ENCODE peak calls at places on chromosomes 12 and 14, in eight cellular contexts. Q is PC-3, T is GM23338, E is body of pancreas, Y is OCI-LY7, G is H9, V is prostate gland, K is right cardiac atrium. I is an unnamed sample. For H3K4me1, the result is how much of the 10 kb centered on the place peaks cover.

GRCh38 chr14:105092124-105092911 is 27.1 kb upstream of the GPR132 start:
- DNase-seq in Y (no peak), V (no peak), K (no peak), T (peak), E (peak), G (peak), Q (peak), I (no peak)

GRCh38 chr12:77102691-77103090 is 37.3 kb upstream of the E2F7 start:
- DNase-seq in Y (no peak), G (no peak), T (no peak), V (no peak), E (no peak), K (no peak), Q (peak), I (no peak)

GRCh38 chr12:50971946-50972345 is 19.6 kb downstream of the HIGD1C start:
- DNase-seq in E (no peak), G (no peak), V (no peak), Y (no peak), T (no peak), K (no peak), Q (no peak), I (no peak)

GRCh38 chr12:47772094-47772660 is 861 bp upstream of the SLC48A1 start:
- DNase-seq in K (no peak), T (no peak), Q (no peak), V (no peak), G (no peak), E (no peak), Y (no peak), I (no peak)

GRCh38 chr14:22268875-22269274 is 320.1 kb downstream of the DAD1 start:
- DNase-seq in G (no peak), V (no peak), K (no peak), Y (no peak), T (no peak), Q (peak), E (no peak), I (no peak)

GRCh38 chr12:40107098-40107802 is 1.4 kb upstream of the SLC2A13 start:
- DNase-seq in G (peak), K (peak), E (peak), Q (peak), Y (peak), T (peak), V (peak), I (peak)

GRCh38 chr14:58828298-58828697 is 190.5 kb downstream of the DACT1 start:
- DNase-seq in V (no peak), E (no peak), Y (no peak), K (no peak), G (no peak), T (no peak), Q (no peak), I (no peak)

GRCh38 chr14:52840916-52841315 is 49.5 kb upstream of the GNPNAT1 start:
- DNase-seq in Q (peak), E (peak), K (no peak), G (no peak), T (no peak), Y (no peak), V (no peak), I (no peak)

GRCh38 chr14:97866664-97867063 is 1069.5 kb downstream of the VRK1 start:
- DNase-seq in E (no peak), Q (no peak), V (no peak), G (no peak), K (no peak), Y (no peak), T (peak), I (no peak)

GRCh38 chr12:3704512-3705348 is 48.2 kb downstream of the CRACR2A start:
- DNase-seq in K (no peak), G (no peak), T (no peak), E (no peak), Y (no peak), Q (no peak), V (no peak), I (no peak)

GRCh38 chr14:89773151-89773550 is 181.4 kb downstream of the EFCAB11 start:
- DNase-seq in K (no peak), Q (no peak), G (no peak), Y (peak), T (no peak), V (no peak), E (no peak), I (no peak)

GRCh38 chr12:14514154-14514842 is 53.4 kb downstream of the PLBD1 start:
- DNase-seq in E (peak), K (no peak), V (peak), Y (peak), G (no peak), T (peak), Q (peak), I (no peak)

GRCh38 chr12:102429755-102430154 is 50.6 kb downstream of the IGF1 start:
- DNase-seq in E (no peak), K (peak), G (no peak), Q (no peak), T (no peak), Y (no peak), V (no peak), I (no peak)

GRCh38 chr14:54697806-54698205 is 130.9 kb downstream of the SAMD4A start:
- DNase-seq in Q (peak), Y (no peak), V (no peak), E (no peak), G (no peak), T (no peak), K (no peak), I (no peak)

GRCh38 chr12:5944688-5945070 is 380 bp downstream of the ANO2 start:
- DNase-seq in K (no peak), Q (no peak), E (no peak), Y (no peak), T (peak), V (no peak), G (no peak), I (no peak)

GRCh38 chr12:107396991-107397390 is 288.6 kb upstream of the PWP1 start:
- DNase-seq in Y (no peak), K (no peak), E (no peak), T (no peak), V (peak), G (no peak), Q (peak), I (no peak)

GRCh38 chr14:79915411-79915810 is 295.9 kb downstream of the DIO2 start:
- DNase-seq in T (no peak), K (no peak), Q (no peak), V (no peak), G (no peak), E (no peak), Y (no peak), I (no peak)

GRCh38 chr14:103880334-103880985 is 33.1 kb upstream of the PPP1R13B start:
- DNase-seq in V (peak), Q (peak), T (no peak), K (peak), Y (no peak), E (peak), G (no peak), I (peak)

GRCh38 chr12:94561943-94562411 is 88.4 kb downstream of the TMCC3 start:
- DNase-seq in V (peak), K (no peak), E (peak), Y (peak), Q (peak), T (no peak), G (no peak), I (no peak)

GRCh38 chr12:117111386-117112267 is 12.4 kb upstream of the TESC start:
- DNase-seq in Y (no peak), T (peak), E (peak), V (no peak), G (peak), K (no peak), Q (no peak), I (no peak)

GRCh38 chr14:35384386-35385041 is 20.0 kb downstream of the NFKBIA start:
- DNase-seq in E (peak), K (peak), T (no peak), Y (no peak), G (no peak), V (no peak), Q (no peak), I (no peak)

GRCh38 chr12:112939761-112940357 is 1.6 kb downstream of the OAS3 start:
- DNase-seq in T (no peak), Y (peak), E (no peak), V (no peak), Q (no peak), K (no peak), G (no peak), I (no peak)

GRCh38 chr12:112937741-112938719 is at the start of gene OAS3:
- DNase-seq in Y (peak), K (peak), T (peak), V (peak), E (peak), Q (peak), G (peak), I (peak)

GRCh38 chr12:112936264-112936663 is 2.0 kb upstream of the OAS3 start:
- DNase-seq in G (no peak), Y (no peak), E (no peak), K (no peak), Q (no peak), T (no peak), V (peak), I (no peak)

GRCh38 chr12:112936927-112937326 is 1.3 kb upstream of the OAS3 start:
- DNase-seq in V (peak), K (no peak), Y (no peak), E (no peak), Q (peak), T (no peak), G (no peak), I (no peak)

DNA sequence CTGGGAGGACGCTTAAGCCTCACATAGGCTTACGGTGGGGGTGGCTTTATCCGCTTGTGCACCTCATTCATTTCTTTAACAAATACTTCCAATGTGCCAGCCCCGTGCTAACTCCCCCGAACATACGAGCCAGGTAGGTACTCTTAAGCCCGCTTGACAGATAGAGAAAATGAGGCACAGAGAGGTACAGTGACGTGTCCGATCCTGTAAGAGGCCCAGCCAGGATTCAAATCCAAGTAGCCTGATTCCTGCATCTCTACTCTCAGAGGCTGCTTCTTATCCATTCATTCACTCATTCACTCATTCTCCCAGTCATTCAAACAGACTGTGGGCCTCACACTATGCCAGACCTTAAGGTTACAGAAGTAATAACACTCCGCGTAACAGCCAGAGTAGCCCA is 477 bp downstream of the OAS3 start:
- DNase-seq in K (no peak), Y (peak), Q (peak), V (no peak), E (no peak), T (no peak), G (no peak), I (no peak)
- H3K27ac ChIP-seq in K (peak), Y (no peak), Q (peak), V (peak), E (peak), T (no peak), G (no peak), I (peak)

GRCh38 chr14:61474671-61475070 is 153.3 kb downstream of the PRKCH start:
- DNase-seq in Q (no peak), T (no peak), G (no peak), V (no peak), Y (no peak), K (no peak), E (no peak), I (no peak)
- H3K4me1 ChIP-seq in Q (half or more), T (under half), G (under half), V (under half), Y (half or more), K (under half), E (under half), I (half or more)

DNA sequence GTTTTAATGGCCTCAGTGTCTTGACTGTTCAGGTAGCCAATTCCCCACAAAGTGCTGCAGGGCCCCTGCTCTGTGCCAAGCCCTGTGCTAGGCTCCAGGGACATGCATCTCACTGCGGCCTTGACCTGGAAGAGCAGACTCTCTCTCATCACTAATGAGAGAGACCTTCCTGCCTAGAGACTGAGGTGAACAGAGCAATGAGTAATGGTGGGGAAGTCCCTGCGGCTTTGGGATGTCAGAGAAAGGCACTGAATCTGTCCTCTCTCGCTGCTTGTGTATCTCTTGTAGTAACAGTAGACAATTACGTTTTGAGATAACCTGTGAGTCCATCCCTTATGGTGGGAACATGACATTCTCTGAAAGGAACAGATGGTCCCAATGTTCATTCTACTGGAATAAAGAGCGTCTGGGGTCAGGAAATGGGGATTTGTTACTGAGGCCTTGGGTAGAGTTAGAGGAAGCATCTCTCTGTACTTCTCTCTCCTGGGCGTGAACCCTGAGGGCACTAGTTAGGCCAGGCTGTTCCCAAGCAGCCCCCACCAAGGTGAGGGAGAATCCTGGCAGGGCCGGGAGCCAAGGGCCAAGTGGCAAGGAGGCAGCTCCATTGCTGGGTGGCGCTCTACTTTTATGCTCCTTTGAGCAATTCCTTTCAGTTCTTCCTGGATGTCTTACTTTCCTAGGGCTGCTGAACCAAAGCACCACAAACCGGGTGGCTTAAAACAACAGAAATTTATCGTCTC is 13.5 kb downstream of the NFATC4 start:
- DNase-seq in G (no peak), Q (no peak), Y (no peak), V (no peak), T (no peak), E (no peak), K (no peak), I (no peak)
- H3K27ac ChIP-seq in G (no peak), Q (no peak), Y (no peak), V (no peak), T (no peak), E (no peak), K (no peak), I (no peak)

GRCh38 chr12:12786371-12786715 is 884 bp downstream of the APOLD1 start:
- DNase-seq in V (no peak), K (no peak), E (no peak), Y (no peak), Q (no peak), G (no peak), T (no peak), I (no peak)
- H3K4me1 ChIP-seq in V (under half), K (under half), E (under half), Y (under half), Q (under half), G (under half), T (under half), I (under half)

GRCh38 chr14:47511829-47512228 is 163.6 kb downstream of the MDGA2 start:
- DNase-seq in Q (no peak), T (no peak), K (no peak), G (no peak), Y (no peak), E (no peak), V (no peak), I (no peak)
- H3K27ac ChIP-seq in Q (no peak), T (no peak), K (no peak), G (no peak), Y (no peak), E (no peak), V (no peak), I (no peak)

DNA sequence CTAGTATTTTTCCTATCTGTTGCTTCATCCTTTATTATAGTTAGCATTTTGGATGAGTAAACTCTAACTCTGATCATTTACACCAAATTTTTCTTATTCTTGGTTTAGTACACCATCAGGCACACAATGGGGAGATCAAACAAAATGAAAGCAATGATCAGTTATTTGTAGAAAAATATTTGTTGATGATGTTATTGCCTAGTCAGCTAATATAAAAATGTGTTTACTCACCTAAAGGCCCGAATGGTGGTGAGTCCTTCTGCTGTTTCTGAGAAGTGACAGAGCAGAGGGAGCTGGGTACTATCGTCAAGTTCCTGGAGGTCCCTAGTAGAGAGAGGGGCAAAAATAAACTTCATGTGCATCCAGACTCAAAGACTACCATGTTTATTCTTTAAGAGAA is 63.3 kb upstream of the KCNJ8 start:
- DNase-seq in T (no peak), G (no peak), K (no peak), E (no peak), Y (no peak), Q (no peak), V (no peak), I (no peak)
- H3K4me1 ChIP-seq in T (under half), G (under half), K (under half), E (under half), Y (under half), Q (under half), V (under half), I (under half)

GRCh38 chr12:45938566-45938965 is 51.8 kb downstream of the SCAF11 start:
- DNase-seq in K (no peak), Q (peak), V (no peak), T (no peak), E (no peak), Y (no peak), G (no peak), I (no peak)

GRCh38 chr12:45939759-45940158 is 50.6 kb downstream of the SCAF11 start:
- DNase-seq in K (no peak), E (no peak), G (no peak), Y (no peak), Q (peak), T (no peak), V (no peak), I (no peak)

GRCh38 chr12:45930369-45930768 is 60.0 kb downstream of the SCAF11 start:
- DNase-seq in T (no peak), Q (no peak), G (no peak), Y (no peak), K (no peak), E (no peak), V (no peak), I (no peak)

GRCh38 chr12:45933504-45933903 is 56.9 kb downstream of the SCAF11 start:
- DNase-seq in T (no peak), Y (no peak), Q (no peak), K (no peak), V (no peak), E (no peak), G (no peak), I (no peak)

GRCh38 chr12:45934956-45935355 is 55.4 kb downstream of the SCAF11 start:
- DNase-seq in T (no peak), V (no peak), E (no peak), Y (no peak), G (no peak), K (no peak), Q (no peak), I (no peak)
- H3K27ac ChIP-seq in T (no peak), V (no peak), E (no peak), Y (no peak), G (no peak), K (no peak), Q (no peak), I (peak)

DNA sequence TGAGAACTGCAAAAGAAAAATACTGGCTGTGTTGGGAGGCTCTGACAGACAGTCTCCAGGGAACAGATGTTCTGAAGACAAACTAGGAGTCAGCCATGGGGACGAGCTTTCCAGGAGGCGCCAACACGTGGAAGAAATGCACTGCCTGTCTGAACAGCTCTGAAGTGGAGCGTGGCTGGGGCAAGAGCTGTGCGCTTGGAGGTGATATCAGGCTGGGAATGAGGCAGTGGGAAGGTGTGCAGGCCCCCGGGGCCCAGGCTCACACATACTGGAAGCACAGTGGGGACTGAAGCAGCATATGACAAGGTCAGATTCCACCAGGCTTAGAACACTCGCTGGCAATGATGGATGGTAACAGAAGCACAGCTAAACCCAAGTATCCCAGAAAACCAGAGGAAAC is 17.5 kb downstream of the APPL2 start:
- DNase-seq in K (no peak), G (no peak), T (no peak), E (no peak), V (no peak), Y (no peak), Q (no peak), I (no peak)
- H3K4me1 ChIP-seq in K (under half), G (under half), T (under half), E (under half), V (under half), Y (under half), Q (half or more), I (under half)

GRCh38 chr12:85348779-85349178 is 68.8 kb downstream of the ALX1 start:
- DNase-seq in G (no peak), T (no peak), Y (no peak), K (no peak), Q (no peak), V (no peak), E (no peak), I (no peak)
- H3K27ac ChIP-seq in G (no peak), T (no peak), Y (no peak), K (no peak), Q (no peak), V (no peak), E (no peak), I (no peak)